ENCODE peak calls at places on chromosomes 4 and X, in nine cellular contexts. One of them, this sample, is unnamed.

GRCh38 chr4:168483786-168484185 is 3.5 kb upstream of the DDX60L start:
- DNase-seq in effector memory CD4-positive, alpha-beta T cell: no peak
- DNase-seq in A549: no peak
- DNase-seq in sigmoid colon: no peak
- DNase-seq in colonic mucosa: no peak
- DNase-seq in aorta: no peak
- DNase-seq in mucosa of descending colon: no peak
- DNase-seq in pancreas: no peak
- DNase-seq in ovary: no peak
- DNase-seq in this sample: no peak

GRCh38 chrX:154545673-154546274 is 872 bp downstream of the G6PD start:
- DNase-seq in effector memory CD4-positive, alpha-beta T cell: no peak
- DNase-seq in A549: peak; percentile 39
- DNase-seq in sigmoid colon: no peak
- DNase-seq in colonic mucosa: no peak
- DNase-seq in aorta: no peak
- DNase-seq in mucosa of descending colon: peak; percentile 53
- DNase-seq in pancreas: peak; percentile 9
- DNase-seq in ovary: no peak
- DNase-seq in this sample: no peak

GRCh38 chr4:184688447-184688846 is 38.9 kb downstream of the PRIMPOL start:
- DNase-seq in effector memory CD4-positive, alpha-beta T cell: no peak
- DNase-seq in A549: peak; percentile 54
- DNase-seq in sigmoid colon: no peak
- DNase-seq in colonic mucosa: no peak
- DNase-seq in aorta: no peak
- DNase-seq in mucosa of descending colon: no peak
- DNase-seq in pancreas: no peak
- DNase-seq in ovary: no peak
- DNase-seq in this sample: no peak

GRCh38 chrX:130952266-130953043 is 49.4 kb upstream of the ENOX2 start:
- DNase-seq in effector memory CD4-positive, alpha-beta T cell: no peak
- DNase-seq in A549: no peak
- DNase-seq in sigmoid colon: no peak
- DNase-seq in colonic mucosa: no peak
- DNase-seq in aorta: no peak
- DNase-seq in mucosa of descending colon: no peak
- DNase-seq in pancreas: no peak
- DNase-seq in ovary: no peak
- DNase-seq in this sample: no peak

GRCh38 chr4:93199492-93199891 is 629.1 kb upstream of the ATOH1 start:
- DNase-seq in effector memory CD4-positive, alpha-beta T cell: no peak
- DNase-seq in A549: peak; percentile 42
- DNase-seq in sigmoid colon: no peak
- DNase-seq in colonic mucosa: no peak
- DNase-seq in aorta: no peak
- DNase-seq in mucosa of descending colon: no peak
- DNase-seq in pancreas: no peak
- DNase-seq in ovary: no peak
- DNase-seq in this sample: no peak

GRCh38 chr4:1559896-1560650 is 124.0 kb downstream of the FAM53A start:
- DNase-seq in effector memory CD4-positive, alpha-beta T cell: no peak
- DNase-seq in A549: no peak
- DNase-seq in sigmoid colon: no peak
- DNase-seq in colonic mucosa: no peak
- DNase-seq in aorta: no peak
- DNase-seq in mucosa of descending colon: no peak
- DNase-seq in pancreas: no peak
- DNase-seq in ovary: no peak
- DNase-seq in this sample: no peak

GRCh38 chrX:106954041-106954440 is 33.8 kb downstream of the CLDN2 start:
- DNase-seq in effector memory CD4-positive, alpha-beta T cell: no peak
- DNase-seq in A549: no peak
- DNase-seq in sigmoid colon: no peak
- DNase-seq in colonic mucosa: no peak
- DNase-seq in aorta: no peak
- DNase-seq in mucosa of descending colon: no peak
- DNase-seq in pancreas: no peak
- DNase-seq in ovary: no peak
- DNase-seq in this sample: no peak

GRCh38 chrX:13938053-13938765 is 91.5 kb downstream of the GEMIN8 start:
- DNase-seq in effector memory CD4-positive, alpha-beta T cell: no peak
- DNase-seq in A549: peak; percentile 0
- DNase-seq in sigmoid colon: no peak
- DNase-seq in colonic mucosa: peak; percentile 47
- DNase-seq in aorta: peak; percentile 80
- DNase-seq in mucosa of descending colon: peak; percentile 47
- DNase-seq in pancreas: peak; percentile 34
- DNase-seq in ovary: peak; percentile 45
- DNase-seq in this sample: no peak

DNA sequence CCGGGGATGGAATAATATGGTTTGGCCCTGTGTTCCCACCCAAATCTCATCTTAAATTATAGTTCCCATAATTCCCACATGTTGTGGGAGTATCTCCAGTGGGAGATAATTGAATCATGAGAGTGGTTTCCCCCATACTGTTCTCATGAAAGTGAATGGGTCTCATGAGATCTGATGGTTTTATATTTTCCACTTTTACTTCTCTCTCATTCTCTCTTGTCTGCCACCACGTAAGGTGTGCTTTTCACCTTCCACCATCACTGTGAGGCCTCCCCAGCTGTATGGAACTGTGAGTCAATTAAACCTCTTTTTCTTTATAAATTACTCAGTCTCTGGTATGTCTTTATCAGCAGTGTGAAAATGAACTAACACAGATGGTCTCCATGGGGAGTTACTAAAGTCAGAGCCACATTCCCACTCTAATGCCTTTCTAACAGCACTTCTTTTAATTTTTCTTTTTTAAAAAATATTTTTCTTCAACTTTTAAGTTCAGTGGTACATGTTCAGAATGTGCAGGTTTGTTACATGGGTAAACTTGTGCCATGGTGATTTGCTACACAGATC is 306.6 kb downstream of the DTHD1 start:
- DNase-seq in effector memory CD4-positive, alpha-beta T cell: no peak
- DNase-seq in A549: no peak
- DNase-seq in sigmoid colon: no peak
- DNase-seq in colonic mucosa: no peak
- DNase-seq in aorta: no peak
- DNase-seq in mucosa of descending colon: no peak
- DNase-seq in pancreas: no peak
- DNase-seq in ovary: no peak
- DNase-seq in this sample: no peak
- H3K9me3 ChIP-seq in effector memory CD4-positive, alpha-beta T cell: no peaks in the 10 kb centered on the region
- H3K9me3 ChIP-seq in A549: no peaks in the 10 kb centered on the region
- H3K9me3 ChIP-seq in sigmoid colon: no peaks in the 10 kb centered on the region
- H3K9me3 ChIP-seq in colonic mucosa: no peaks in the 10 kb centered on the region
- H3K9me3 ChIP-seq in aorta: no peaks in the 10 kb centered on the region
- H3K9me3 ChIP-seq in mucosa of descending colon: peaks cover 12% of the 10 kb centered on the region
- H3K9me3 ChIP-seq in pancreas: no peaks in the 10 kb centered on the region
- H3K9me3 ChIP-seq in ovary: no peaks in the 10 kb centered on the region
- H3K9me3 ChIP-seq in this sample: no peaks in the 10 kb centered on the region

GRCh38 chrX:104696667-104697066 is 130.7 kb downstream of the IL1RAPL2 start:
- DNase-seq in effector memory CD4-positive, alpha-beta T cell: no peak
- DNase-seq in A549: no peak
- DNase-seq in sigmoid colon: no peak
- DNase-seq in colonic mucosa: no peak
- DNase-seq in aorta: no peak
- DNase-seq in mucosa of descending colon: no peak
- DNase-seq in pancreas: no peak
- DNase-seq in ovary: no peak
- DNase-seq in this sample: no peak

GRCh38 chrX:104697264-104697663 is 131.3 kb downstream of the IL1RAPL2 start:
- DNase-seq in effector memory CD4-positive, alpha-beta T cell: no peak
- DNase-seq in A549: no peak
- DNase-seq in sigmoid colon: no peak
- DNase-seq in colonic mucosa: no peak
- DNase-seq in aorta: no peak
- DNase-seq in mucosa of descending colon: no peak
- DNase-seq in pancreas: no peak
- DNase-seq in ovary: no peak
- DNase-seq in this sample: no peak

DNA sequence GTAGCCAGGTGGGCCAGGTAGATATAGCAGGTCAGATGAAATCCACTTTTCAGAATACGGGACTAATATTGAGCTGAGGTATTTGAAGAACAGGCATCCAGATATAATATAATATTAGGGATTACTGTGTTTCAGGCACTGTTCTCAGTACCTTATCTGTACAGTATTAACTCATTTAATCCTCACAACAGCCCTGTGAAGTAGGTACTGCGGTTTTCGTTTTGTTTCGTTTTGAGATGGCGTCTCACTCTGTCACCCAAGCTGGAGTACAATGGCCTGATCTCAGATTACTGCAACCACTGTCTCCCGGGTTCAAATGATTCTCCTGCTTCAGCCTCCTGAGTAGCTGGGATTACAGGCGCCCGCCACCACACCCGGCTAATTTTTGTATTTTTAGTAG is 129.6 kb downstream of the IL1RAPL2 start:
- DNase-seq in effector memory CD4-positive, alpha-beta T cell: no peak
- DNase-seq in A549: no peak
- DNase-seq in sigmoid colon: no peak
- DNase-seq in colonic mucosa: no peak
- DNase-seq in aorta: no peak
- DNase-seq in mucosa of descending colon: no peak
- DNase-seq in pancreas: no peak
- DNase-seq in ovary: no peak
- DNase-seq in this sample: no peak
- H3K9me3 ChIP-seq in effector memory CD4-positive, alpha-beta T cell: no peaks in the 10 kb centered on the region
- H3K9me3 ChIP-seq in A549: no peaks in the 10 kb centered on the region
- H3K9me3 ChIP-seq in sigmoid colon: no peaks in the 10 kb centered on the region
- H3K9me3 ChIP-seq in colonic mucosa: no peaks in the 10 kb centered on the region
- H3K9me3 ChIP-seq in aorta: no peaks in the 10 kb centered on the region
- H3K9me3 ChIP-seq in mucosa of descending colon: no peaks in the 10 kb centered on the region
- H3K9me3 ChIP-seq in pancreas: no peaks in the 10 kb centered on the region
- H3K9me3 ChIP-seq in ovary: no peaks in the 10 kb centered on the region
- H3K9me3 ChIP-seq in this sample: no peaks in the 10 kb centered on the region

DNA sequence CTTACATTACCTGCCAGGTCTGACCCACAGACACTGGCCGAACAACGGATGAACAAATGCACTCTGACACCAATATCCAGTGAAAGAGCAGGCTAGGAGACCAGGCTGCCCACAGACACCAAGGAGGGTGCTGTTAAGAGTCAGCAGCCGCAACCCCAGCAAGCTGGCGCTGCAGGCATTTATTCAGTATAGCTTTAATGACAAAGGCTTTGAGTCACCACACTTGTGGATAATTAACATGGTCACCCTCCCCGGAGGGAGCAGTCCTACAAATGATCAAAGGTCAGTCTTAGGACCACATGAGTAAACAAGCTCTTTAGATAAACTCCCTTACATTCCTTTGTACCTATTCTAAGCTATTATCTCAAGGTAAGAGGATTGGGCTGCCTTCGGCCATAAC is 368.5 kb upstream of the GRID2 start:
- DNase-seq in effector memory CD4-positive, alpha-beta T cell: no peak
- DNase-seq in A549: peak; percentile 11
- DNase-seq in sigmoid colon: no peak
- DNase-seq in colonic mucosa: no peak
- DNase-seq in aorta: no peak
- DNase-seq in mucosa of descending colon: no peak
- DNase-seq in pancreas: no peak
- DNase-seq in ovary: no peak
- DNase-seq in this sample: no peak
- H3K9me3 ChIP-seq in effector memory CD4-positive, alpha-beta T cell: no peaks in the 10 kb centered on the region
- H3K9me3 ChIP-seq in A549: no peaks in the 10 kb centered on the region
- H3K9me3 ChIP-seq in sigmoid colon: no peaks in the 10 kb centered on the region
- H3K9me3 ChIP-seq in colonic mucosa: no peaks in the 10 kb centered on the region
- H3K9me3 ChIP-seq in aorta: no peaks in the 10 kb centered on the region
- H3K9me3 ChIP-seq in mucosa of descending colon: no peaks in the 10 kb centered on the region
- H3K9me3 ChIP-seq in pancreas: no peaks in the 10 kb centered on the region
- H3K9me3 ChIP-seq in ovary: no peaks in the 10 kb centered on the region
- H3K9me3 ChIP-seq in this sample: no peaks in the 10 kb centered on the region

DNA sequence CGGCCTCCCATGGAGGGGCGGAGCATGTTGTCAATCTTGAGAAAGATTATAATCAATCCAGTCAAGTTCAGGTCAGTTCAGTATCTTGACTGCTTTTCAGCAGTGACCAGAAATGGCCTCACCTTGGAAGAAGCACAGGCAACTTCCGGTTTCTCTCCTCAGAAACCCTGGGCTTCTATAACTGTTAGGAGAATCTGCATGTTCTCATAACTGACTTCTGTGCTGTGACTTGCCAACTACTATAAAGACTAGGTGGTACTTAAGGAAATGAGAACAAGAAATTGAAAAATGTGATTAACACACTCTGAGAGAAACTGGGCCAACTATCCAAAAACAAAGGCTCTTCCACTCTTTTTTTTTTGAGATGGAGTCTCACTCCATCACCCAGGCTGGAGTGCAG is 35.9 kb upstream of the TLR3 start:
- DNase-seq in effector memory CD4-positive, alpha-beta T cell: no peak
- DNase-seq in A549: no peak
- DNase-seq in sigmoid colon: no peak
- DNase-seq in colonic mucosa: no peak
- DNase-seq in aorta: no peak
- DNase-seq in mucosa of descending colon: no peak
- DNase-seq in pancreas: no peak
- DNase-seq in ovary: no peak
- DNase-seq in this sample: no peak
- H3K9me3 ChIP-seq in effector memory CD4-positive, alpha-beta T cell: no peaks in the 10 kb centered on the region
- H3K9me3 ChIP-seq in A549: no peaks in the 10 kb centered on the region
- H3K9me3 ChIP-seq in sigmoid colon: no peaks in the 10 kb centered on the region
- H3K9me3 ChIP-seq in colonic mucosa: no peaks in the 10 kb centered on the region
- H3K9me3 ChIP-seq in aorta: no peaks in the 10 kb centered on the region
- H3K9me3 ChIP-seq in mucosa of descending colon: no peaks in the 10 kb centered on the region
- H3K9me3 ChIP-seq in pancreas: no peaks in the 10 kb centered on the region
- H3K9me3 ChIP-seq in ovary: no peaks in the 10 kb centered on the region
- H3K9me3 ChIP-seq in this sample: no peaks in the 10 kb centered on the region

GRCh38 chr4:98334461-98334860 is 73.3 kb downstream of the RAP1GDS1 start:
- DNase-seq in effector memory CD4-positive, alpha-beta T cell: no peak
- DNase-seq in A549: no peak
- DNase-seq in sigmoid colon: no peak
- DNase-seq in colonic mucosa: no peak
- DNase-seq in aorta: no peak
- DNase-seq in mucosa of descending colon: no peak
- DNase-seq in pancreas: no peak
- DNase-seq in ovary: no peak
- DNase-seq in this sample: no peak

GRCh38 chr4:98327694-98328093 is 66.5 kb downstream of the RAP1GDS1 start:
- DNase-seq in effector memory CD4-positive, alpha-beta T cell: no peak
- DNase-seq in A549: no peak
- DNase-seq in sigmoid colon: no peak
- DNase-seq in colonic mucosa: no peak
- DNase-seq in aorta: no peak
- DNase-seq in mucosa of descending colon: no peak
- DNase-seq in pancreas: no peak
- DNase-seq in ovary: no peak
- DNase-seq in this sample: no peak

GRCh38 chr4:98326168-98326567 is 65.0 kb downstream of the RAP1GDS1 start:
- DNase-seq in effector memory CD4-positive, alpha-beta T cell: no peak
- DNase-seq in A549: no peak
- DNase-seq in sigmoid colon: no peak
- DNase-seq in colonic mucosa: no peak
- DNase-seq in aorta: no peak
- DNase-seq in mucosa of descending colon: no peak
- DNase-seq in pancreas: no peak
- DNase-seq in ovary: no peak
- DNase-seq in this sample: no peak

DNA sequence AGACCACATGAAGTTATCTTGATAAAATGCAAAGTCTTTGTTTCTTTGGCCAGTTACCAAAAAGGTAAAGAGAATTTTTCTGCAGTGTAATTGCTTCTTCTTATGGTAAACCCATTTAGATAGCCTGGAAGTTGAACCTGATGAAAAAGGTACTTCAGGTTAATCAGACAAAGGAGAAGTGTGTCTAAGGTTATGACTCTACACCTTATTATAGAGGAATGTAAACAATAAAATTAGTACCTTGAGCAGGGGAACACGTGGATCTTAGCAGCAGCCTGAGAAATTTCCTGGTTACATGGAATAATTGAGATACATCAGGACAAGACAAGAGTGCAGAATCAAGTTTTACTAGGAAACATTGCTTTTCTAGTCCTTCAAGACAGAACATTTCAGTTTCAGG is 70.8 kb downstream of the RAP1GDS1 start:
- DNase-seq in effector memory CD4-positive, alpha-beta T cell: no peak
- DNase-seq in A549: no peak
- DNase-seq in sigmoid colon: no peak
- DNase-seq in colonic mucosa: no peak
- DNase-seq in aorta: no peak
- DNase-seq in mucosa of descending colon: no peak
- DNase-seq in pancreas: no peak
- DNase-seq in ovary: no peak
- DNase-seq in this sample: no peak
- H3K9me3 ChIP-seq in effector memory CD4-positive, alpha-beta T cell: no peaks in the 10 kb centered on the region
- H3K9me3 ChIP-seq in A549: no peaks in the 10 kb centered on the region
- H3K9me3 ChIP-seq in sigmoid colon: peaks cover 6% of the 10 kb centered on the region
- H3K9me3 ChIP-seq in colonic mucosa: no peaks in the 10 kb centered on the region
- H3K9me3 ChIP-seq in aorta: no peaks in the 10 kb centered on the region
- H3K9me3 ChIP-seq in mucosa of descending colon: peaks cover 23% of the 10 kb centered on the region
- H3K9me3 ChIP-seq in pancreas: no peaks in the 10 kb centered on the region
- H3K9me3 ChIP-seq in ovary: no peaks in the 10 kb centered on the region
- H3K9me3 ChIP-seq in this sample: peaks cover 9% of the 10 kb centered on the region

This sample was measured in T-helper 17 cell.